ENCODE peak calls at places on chromosomes 4 and X, in nine cellular contexts. V is Peyer's patch; L is endothelial cell of umbilical vein; H is AG04450; A is CD8-positive, alpha-beta T cell; R is PC-3; C is astrocyte of the spinal cord; P is pancreas; E is heart right ventricle. I is an unnamed sample.

GRCh38 chrX:72045552-72046277 is 86.0 kb downstream of the RTL5 start:
- DNase-seq in C (peak), V (peak), A (no peak), E (no peak), L (peak), P (no peak), R (peak), H (no peak), I (no peak)

GRCh38 chrX:46502848-46503247 is 42.4 kb downstream of the ZNF674 start:
- DNase-seq in E (no peak), H (no peak), L (no peak), C (no peak), A (no peak), P (no peak), V (no peak), R (no peak), I (no peak)

GRCh38 chr4:184166736-184167135 is 50.9 kb downstream of the ENPP6 start:
- DNase-seq in V (no peak), P (no peak), E (no peak), R (no peak), L (no peak), A (no peak), C (no peak), H (no peak), I (no peak)

GRCh38 chrX:151901821-151902220 is 10.9 kb upstream of the MAGEA4 start:
- DNase-seq in H (no peak), L (no peak), C (no peak), E (no peak), P (no peak), R (no peak), V (no peak), A (no peak), I (no peak)

GRCh38 chr4:152243890-152244595 is 291.8 kb downstream of the FBXW7 start:
- DNase-seq in H (no peak), C (no peak), A (no peak), R (no peak), L (peak), E (peak), V (no peak), P (no peak), I (no peak)

GRCh38 chr4:19807505-19807904 is 444.2 kb upstream of the SLIT2 start:
- DNase-seq in V (no peak), E (no peak), R (peak), H (no peak), L (peak), A (no peak), C (peak), P (no peak), I (no peak)

GRCh38 chrX:120365320-120365719 is 3.4 kb downstream of the ATP1B4 start:
- DNase-seq in C (no peak), V (peak), A (peak), R (peak), E (peak), P (peak), H (no peak), L (peak), I (no peak)

GRCh38 chr4:40403079-40403478 is 67.9 kb downstream of the CHRNA9 start:
- DNase-seq in H (no peak), C (no peak), P (no peak), E (no peak), L (no peak), A (no peak), R (no peak), V (no peak), I (no peak)

GRCh38 chrX:109600114-109600710 is 24.8 kb downstream of the KCNE5 start:
- DNase-seq in P (no peak), H (no peak), V (no peak), E (no peak), R (no peak), C (peak), L (no peak), A (no peak), I (no peak)

GRCh38 chr4:40842725-40843401 is 93.1 kb downstream of the NSUN7 start:
- DNase-seq in E (no peak), C (no peak), L (no peak), V (no peak), P (no peak), R (no peak), H (no peak), A (no peak), I (no peak)

GRCh38 chrX:16076834-16077233 is 46.5 kb upstream of the GRPR start:
- DNase-seq in R (no peak), A (no peak), V (no peak), H (no peak), P (no peak), E (no peak), L (no peak), C (no peak), I (no peak)

GRCh38 chrX:16087081-16087480 is 36.3 kb upstream of the GRPR start:
- DNase-seq in C (no peak), R (no peak), L (no peak), E (no peak), P (no peak), A (no peak), V (no peak), H (no peak), I (no peak)

GRCh38 chrX:16082470-16083085 is 40.8 kb upstream of the GRPR start:
- DNase-seq in V (no peak), A (no peak), L (no peak), E (no peak), R (no peak), C (no peak), P (no peak), H (no peak), I (no peak)

GRCh38 chrX:16077811-16078210 is 45.6 kb upstream of the GRPR start:
- DNase-seq in E (no peak), C (no peak), V (no peak), R (no peak), P (no peak), L (no peak), A (no peak), H (no peak), I (no peak)

DNA sequence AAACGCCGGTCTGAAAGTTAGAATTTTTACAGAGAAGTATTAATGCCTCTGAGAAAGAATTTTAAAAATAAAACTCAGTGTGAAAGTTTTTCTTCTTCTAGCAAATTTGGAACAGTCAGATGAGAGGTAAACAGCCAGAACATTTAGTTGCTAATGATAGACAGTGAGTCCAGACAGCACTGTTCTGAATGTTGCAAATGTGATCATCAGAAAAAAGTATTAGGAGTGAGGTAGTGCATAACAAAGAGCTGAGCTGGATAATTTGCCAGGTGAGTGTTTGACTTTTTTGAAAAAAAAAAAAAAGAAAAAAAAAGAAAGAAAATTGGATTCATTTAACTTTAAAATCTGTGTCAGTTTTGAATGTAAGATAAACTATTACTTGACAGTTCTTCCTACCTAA is 42.0 kb upstream of the GRPR start:
- DNase-seq in P (no peak), V (no peak), H (no peak), R (no peak), E (no peak), A (no peak), L (no peak), C (no peak), I (no peak)
- TF ChIP-seq CTCF in P (no peak), V (no peak), H (no peak), R (no peak), E (no peak), A (no peak), L (no peak), C (no peak), I (no peak)

DNA sequence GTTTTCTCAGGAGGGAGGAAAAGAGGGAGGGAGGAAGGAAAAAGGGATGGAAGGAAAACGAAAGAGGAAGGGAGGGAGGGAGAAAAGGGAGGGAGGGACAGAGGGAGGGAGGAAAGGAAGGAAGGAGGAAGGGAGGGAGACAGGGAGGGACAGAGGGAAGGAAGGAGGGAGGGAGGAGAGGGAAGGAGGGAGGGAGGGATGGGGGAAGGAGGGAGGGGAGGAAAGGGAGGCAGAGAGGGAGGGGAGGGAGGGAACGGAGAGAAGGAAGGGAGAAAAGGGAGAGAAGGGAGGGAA is 15.4 kb downstream of the DHRSX start:
- DNase-seq in V (no peak), A (no peak), C (no peak), E (no peak), R (no peak), L (no peak), H (no peak), P (no peak), I (peak)
- H3K4me3 ChIP-seq in V (no peak), A (no peak), C (peak), E (peak), R (no peak), L (no peak), H (peak), P (no peak), I (peak)

GRCh38 chr4:141220655-141221605 is at the start of gene ZNF330:
- DNase-seq in E (peak), A (peak), H (peak), R (peak), P (peak), C (peak), L (peak), V (peak), I (peak)
- TF ChIP-seq CTCF in E (peak), A (no peak), H (peak), R (peak), P (no peak), C (peak), L (peak), V (peak), I (peak)

GRCh38 chrX:130575831-130576404 is 174.1 kb downstream of the RBMX2 start:
- DNase-seq in E (peak), P (peak), V (peak), R (peak), C (peak), L (peak), A (peak), H (peak), I (no peak)
- H3K4me3 ChIP-seq in E (no peak), P (no peak), V (no peak), R (no peak), C (no peak), L (no peak), A (no peak), H (no peak), I (no peak)

GRCh38 chr4:77358315-77358928 is 201.4 kb downstream of the CCNG2 start:
- DNase-seq in P (no peak), R (peak), C (peak), H (no peak), E (peak), L (peak), A (no peak), V (no peak), I (peak)
- TF ChIP-seq CTCF in P (peak), R (peak), C (peak), H (peak), E (peak), L (peak), A (peak), V (peak), I (peak)

I was measured in HFF-Myc.